ENCODE peak calls at places on chromosomes 5 and 9, in six cellular contexts. S is HepG2, M is K562, H is HCT116, E is GM12878, X is SK-N-SH. J is an unnamed sample.

GRCh38 chr5:123875444-123876264 is 363.7 kb downstream of the CSNK1G3 start:
- DNase-seq in X (no peak), H (no peak), M (no peak), E (no peak), S (peak; percentile 52), J (no peak)

GRCh38 chr9:13688223-13688989 is 408.9 kb upstream of the MPDZ start:
- DNase-seq in S (no peak), H (no peak), M (no peak), X (no peak), E (no peak), J (peak; percentile 47)

GRCh38 chr9:90141723-90142122 is 500.9 kb downstream of the DIRAS2 start:
- DNase-seq in H (no peak), X (peak; percentile 49), S (peak; percentile 12), M (no peak), E (no peak), J (peak; percentile 35)

GRCh38 chr5:35478856-35479682 is 138.6 kb upstream of the SPEF2 start:
- DNase-seq in H (no peak), M (no peak), X (no peak), E (no peak), S (peak; percentile 50), J (peak; percentile 15)

GRCh38 chr9:136013524-136014034 is 52.4 kb upstream of the UBAC1 start:
- DNase-seq in X (no peak), S (no peak), E (no peak), M (no peak), H (no peak), J (no peak)

GRCh38 chr5:113581388-113581787 is 67.9 kb downstream of the YTHDC2 start:
- DNase-seq in X (no peak), S (no peak), E (no peak), M (no peak), H (no peak), J (no peak)

GRCh38 chr5:66498791-66499207 is 97.4 kb upstream of the MAST4 start:
- DNase-seq in M (no peak), E (no peak), H (no peak), S (peak; percentile 6), X (peak; percentile 31), J (no peak)

GRCh38 chr9:21710792-21711191 is 91.6 kb upstream of the MTAP start:
- DNase-seq in H (no peak), S (no peak), X (no peak), E (no peak), M (no peak), J (no peak)

GRCh38 chr5:34545164-34545563 is 111.0 kb upstream of the RAI14 start:
- DNase-seq in H (no peak), X (no peak), M (no peak), E (no peak), S (no peak), J (no peak)

GRCh38 chr9:76878933-76879332 is 27.0 kb downstream of the PRUNE2 start:
- DNase-seq in S (no peak), E (no peak), H (no peak), X (no peak), M (no peak), J (no peak)

GRCh38 chr9:110256142-110256391 is 240 bp downstream of the TXN start:
- DNase-seq in M (peak; percentile 42), X (peak; percentile 73), S (no peak), E (no peak), H (no peak), J (no peak)

GRCh38 chr9:137445930-137446431 is 4.8 kb upstream of the ENTPD8 start:
- DNase-seq in M (no peak), X (no peak), H (no peak), E (no peak), S (no peak), J (no peak)

GRCh38 chr5:177443144-177443983 is 3.2 kb upstream of the PRR7 start:
- DNase-seq in H (no peak), S (no peak), M (no peak), E (no peak), X (no peak), J (no peak)

GRCh38 chr5:6475626-6476312 is 27.1 kb downstream of the UBE2QL1 start:
- DNase-seq in X (no peak), M (peak; percentile 46), S (no peak), H (no peak), E (no peak), J (no peak)

GRCh38 chr5:139710370-139711066 is 62.4 kb downstream of the CXXC5 start:
- DNase-seq in H (no peak), X (peak; percentile 83), M (peak; percentile 86), S (peak; percentile 73), E (no peak), J (peak; percentile 75)

GRCh38 chr5:37400501-37400900 is 21.4 kb downstream of the WDR70 start:
- DNase-seq in X (no peak), E (no peak), S (no peak), M (no peak), H (no peak), J (no peak)

GRCh38 chr5:140349244-140349643 is 2.8 kb upstream of the HBEGF start:
- DNase-seq in H (no peak), S (no peak), M (no peak), E (no peak), X (no peak), J (no peak)

GRCh38 chr9:1469996-1470395 is 419.8 kb downstream of the DMRT2 start:
- DNase-seq in E (peak; percentile 68), X (no peak), M (no peak), S (no peak), H (no peak), J (no peak)
- TF ChIP-seq JUND in E (no peak), X (no peak), M (no peak), S (no peak), H (no peak), J (no peak)

DNA sequence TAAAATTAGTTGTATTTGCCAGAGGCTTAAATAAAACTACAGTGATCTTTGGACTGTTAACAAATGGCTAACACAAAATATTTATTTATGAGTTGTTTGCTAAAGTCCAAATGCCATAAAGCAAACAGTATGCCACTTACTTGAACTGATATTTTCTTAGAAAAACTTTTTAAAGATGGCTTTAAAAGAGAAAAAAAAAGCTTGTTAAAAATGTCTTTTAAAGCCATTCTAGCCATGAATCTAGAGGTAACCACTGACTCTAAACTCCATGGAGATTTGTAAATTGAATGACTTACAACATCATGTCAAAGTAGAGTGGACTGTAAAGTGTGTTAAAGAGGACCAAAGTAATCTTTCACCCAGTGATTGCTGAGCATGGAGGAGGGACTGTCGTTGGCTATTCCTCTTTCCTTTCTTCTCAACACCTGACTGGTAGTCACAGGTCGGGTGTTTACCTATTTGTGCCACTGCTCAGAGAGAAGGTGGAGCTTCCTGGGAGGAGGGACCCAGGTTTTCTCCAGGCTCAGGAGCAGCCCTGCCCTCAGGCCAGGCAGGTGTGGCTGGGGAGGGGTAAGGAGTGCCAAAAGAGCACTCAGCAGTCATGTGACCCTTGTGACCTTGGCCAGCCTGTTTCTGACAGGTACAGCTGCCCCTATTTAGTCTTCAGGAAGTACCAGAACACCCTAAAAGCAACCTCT is 69.1 kb upstream of the TJP2 start:
- DNase-seq in H (peak; percentile 42), M (no peak), E (no peak), S (peak; percentile 86), X (no peak), J (peak; percentile 18)
- TF ChIP-seq JUND in H (no peak), M (no peak), E (no peak), S (no peak), X (no peak), J (no peak)

GRCh38 chr9:97714435-97714834 is 17.3 kb upstream of the XPA start:
- DNase-seq in E (no peak), S (peak; percentile 18), H (no peak), X (no peak), M (no peak), J (no peak)
- TF ChIP-seq JUND in E (no peak), S (no peak), H (no peak), X (no peak), M (no peak), J (no peak)

GRCh38 chr5:53480474-53481353 is at the start of gene FST:
- DNase-seq in X (peak; percentile 75), M (peak; percentile 16), S (no peak), E (no peak), H (no peak), J (no peak)
- TF ChIP-seq JUND in X (no peak), M (no peak), S (no peak), E (no peak), H (no peak), J (no peak)

GRCh38 chr5:88660326-88660946 is 222.5 kb downstream of the MEF2C start:
- DNase-seq in X (no peak), M (no peak), S (no peak), H (peak; percentile 8), E (no peak), J (no peak)

GRCh38 chr5:88661870-88662207 is 221.1 kb downstream of the MEF2C start:
- DNase-seq in X (no peak), E (no peak), M (no peak), S (no peak), H (no peak), J (no peak)

GRCh38 chr5:88659529-88660325 is 223.3 kb downstream of the MEF2C start:
- DNase-seq in H (no peak), S (no peak), M (no peak), E (no peak), X (no peak), J (no peak)

GRCh38 chr5:88662801-88663360 is 220.1 kb downstream of the MEF2C start:
- DNase-seq in H (no peak), X (no peak), E (no peak), M (no peak), S (no peak), J (no peak)

DNA sequence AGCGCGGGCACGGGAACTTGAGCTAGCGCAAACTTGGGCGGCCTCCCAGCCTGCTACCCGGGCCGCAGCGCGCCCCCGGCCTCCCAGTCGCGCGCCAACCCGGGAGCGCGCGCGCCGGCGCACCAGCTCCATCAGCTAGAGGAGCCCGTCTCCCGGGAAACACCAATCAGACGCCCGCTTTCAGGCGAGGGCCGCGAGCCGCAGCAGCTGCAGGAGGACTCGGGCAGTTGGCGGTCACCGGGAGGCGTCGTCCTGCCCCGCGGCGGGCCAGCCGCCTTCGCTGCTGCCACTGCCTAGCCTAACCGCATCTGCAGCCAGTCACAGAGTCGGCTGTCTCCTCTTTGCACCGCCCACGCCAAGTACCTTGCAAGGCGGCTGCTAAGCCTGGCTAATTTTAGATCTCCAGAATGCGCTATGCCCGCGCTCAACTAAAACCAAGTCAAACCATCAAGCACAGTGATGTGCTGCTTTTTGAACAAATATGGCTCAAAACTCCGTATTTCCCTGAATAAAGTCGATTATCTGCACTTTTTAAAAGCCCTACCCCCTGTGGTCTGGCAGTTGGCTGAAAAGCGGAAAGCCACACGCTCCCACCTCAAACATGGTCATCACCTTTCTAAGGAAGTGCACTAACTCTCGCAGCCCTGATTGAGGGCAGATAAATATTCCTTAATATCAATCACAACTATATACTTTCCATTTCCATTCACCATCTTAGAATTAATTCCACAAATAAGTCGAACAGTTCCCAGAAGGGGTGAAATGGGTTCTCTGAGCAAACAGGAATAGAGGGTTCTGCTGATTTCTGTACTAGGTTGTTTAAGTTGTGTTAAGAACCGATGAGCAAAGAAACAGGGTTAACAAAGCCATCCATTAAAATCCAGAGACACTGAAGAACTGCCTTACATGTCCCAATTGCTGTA is 221.8 kb downstream of the MEF2C start:
- DNase-seq in S (no peak), E (no peak), X (peak; percentile 98), M (peak; percentile 40), H (peak; percentile 68), J (no peak)
- TF ChIP-seq JUND in S (no peak), E (no peak), X (no peak), M (no peak), H (no peak), J (no peak)

J was measured in T47D.